ENCODE peak calls at places on chromosomes 5 and 9, in five cellular contexts. H, X, P, K and J are unnamed samples.

GRCh38 chr9:107750741-107751521 is 261.4 kb upstream of the KLF4 start:
- DNase-seq in X (peak), H (peak), K (no peak), P (no peak), J (no peak)

GRCh38 chr9:105148328-105149006 is 96.0 kb upstream of the SLC44A1 start:
- DNase-seq in H (no peak), X (no peak), P (no peak), K (peak), J (peak)

GRCh38 chr9:615756-616155 is 225.7 kb upstream of the DMRT1 start:
- DNase-seq in H (no peak), P (no peak), K (no peak), X (no peak), J (no peak)

GRCh38 chr5:153618857-153619256 is 128.4 kb downstream of the GRIA1 start:
- DNase-seq in H (peak), K (no peak), X (peak), P (no peak), J (no peak)

GRCh38 chr9:127972316-127972871 is 8.4 kb downstream of the EEIG1 start:
- DNase-seq in K (no peak), X (no peak), P (no peak), H (peak), J (peak)

GRCh38 chr5:141618030-141618803 is 583 bp downstream of the DIAPH1 start:
- DNase-seq in X (peak), H (peak), K (peak), P (peak), J (peak)

GRCh38 chr9:38263534-38263933 is 129.0 kb upstream of the ALDH1B1 start:
- DNase-seq in H (peak), K (no peak), X (no peak), P (no peak), J (no peak)

GRCh38 chr9:126341461-126341860 is 14.8 kb downstream of the MVB12B start:
- DNase-seq in X (peak), P (no peak), H (no peak), K (no peak), J (no peak)

GRCh38 chr5:137629646-137630045 is 106.2 kb downstream of the KLHL3 start:
- DNase-seq in H (peak), X (peak), P (peak), K (peak), J (peak)

GRCh38 chr9:26460624-26461023 is 432.0 kb downstream of the CAAP1 start:
- DNase-seq in X (no peak), P (no peak), H (no peak), K (no peak), J (no peak)

GRCh38 chr9:26462213-26462612 is 430.4 kb downstream of the CAAP1 start:
- DNase-seq in P (peak), H (no peak), X (no peak), K (no peak), J (no peak)

GRCh38 chr9:26462751-26463150 is 429.9 kb downstream of the CAAP1 start:
- DNase-seq in P (no peak), X (no peak), K (no peak), H (no peak), J (no peak)

GRCh38 chr9:26459959-26460358 is 432.6 kb downstream of the CAAP1 start:
- DNase-seq in X (no peak), K (no peak), P (no peak), H (no peak), J (no peak)

DNA sequence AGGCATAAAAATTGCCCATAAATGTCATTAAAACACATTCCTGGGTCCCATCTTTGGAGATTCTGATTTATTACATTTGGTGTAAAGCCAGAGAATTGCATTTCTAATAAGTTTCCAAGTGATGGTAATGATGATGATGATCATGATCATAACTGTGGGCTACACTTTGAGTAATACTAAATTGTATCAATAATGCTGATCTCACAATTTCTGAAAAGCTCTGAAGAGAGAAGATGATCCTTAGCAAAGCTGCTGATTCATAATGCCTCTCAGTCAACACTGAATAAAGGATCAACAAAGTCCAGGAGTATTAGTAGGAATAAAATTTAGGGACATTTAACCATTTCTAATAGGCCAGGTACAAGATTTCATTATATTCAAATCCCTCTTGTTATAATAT is 434.5 kb downstream of the CAAP1 start:
- DNase-seq in K (no peak), P (no peak), X (no peak), H (no peak), J (no peak)
- H2BK12ac ChIP-seq in K (no peak), P (no peak), X (no peak), H (no peak), J (no peak)

DNA sequence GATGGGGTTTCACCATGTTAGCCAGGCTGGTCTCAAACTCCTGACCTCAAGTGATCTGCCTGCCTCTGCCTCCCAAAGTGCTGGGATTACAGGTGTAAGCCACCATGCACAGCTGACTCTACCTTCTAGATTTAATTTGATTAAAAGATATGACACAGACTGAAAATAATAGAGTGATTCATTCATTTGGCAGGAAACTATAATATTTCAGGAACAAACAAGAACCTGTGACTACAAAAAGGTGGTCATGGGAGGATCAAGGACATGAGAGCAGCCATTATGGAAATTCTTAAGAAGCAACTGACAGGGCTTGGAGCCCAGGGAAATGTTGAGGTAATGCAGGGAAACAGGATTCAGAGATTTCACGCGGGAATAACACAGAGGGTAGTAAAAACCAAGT is 265.5 kb upstream of the DAP start:
- DNase-seq in P (no peak), K (no peak), H (no peak), X (no peak), J (no peak)
- H2BK12ac ChIP-seq in P (no peak), K (no peak), H (no peak), X (no peak), J (no peak)

GRCh38 chr9:110309661-110310060 is 28.0 kb downstream of the TXNDC8 start:
- DNase-seq in X (no peak), K (no peak), H (no peak), P (no peak), J (no peak)

GRCh38 chr9:110303136-110303535 is 34.5 kb downstream of the TXNDC8 start:
- DNase-seq in H (peak), P (no peak), K (no peak), X (no peak), J (no peak)

GRCh38 chr9:110307191-110307590 is 30.5 kb downstream of the TXNDC8 start:
- DNase-seq in P (no peak), X (no peak), H (no peak), K (no peak), J (no peak)

DNA sequence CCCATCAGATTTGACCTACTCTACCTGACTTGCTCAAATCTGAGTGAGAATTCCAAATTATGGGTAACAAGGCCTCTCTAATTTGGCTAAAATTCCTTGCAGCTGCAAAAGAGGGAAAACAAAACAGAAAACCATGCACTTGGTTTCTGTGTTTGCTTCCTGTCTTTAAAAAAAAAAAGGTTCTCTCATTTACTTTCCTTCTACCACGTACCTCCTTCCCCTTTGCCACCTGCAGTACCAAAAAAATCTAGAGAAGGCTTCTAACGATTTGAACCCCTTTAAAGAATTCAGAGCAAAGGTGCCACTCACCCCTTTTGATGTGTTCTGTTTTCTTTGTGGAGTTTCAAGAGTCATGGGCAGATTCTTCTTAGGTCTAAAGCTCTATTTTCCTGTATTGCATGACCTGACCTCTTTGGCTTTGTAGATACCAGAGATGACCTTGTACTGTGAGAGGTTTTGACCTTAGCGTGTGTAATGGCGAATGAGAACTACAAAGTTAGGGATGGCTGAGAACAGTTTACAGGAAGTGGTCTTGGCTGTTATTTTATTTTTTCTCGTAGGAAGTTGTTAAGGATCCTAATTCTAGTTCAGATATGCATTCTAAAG is 29.1 kb downstream of the TXNDC8 start:
- DNase-seq in X (no peak), P (no peak), K (no peak), H (no peak), J (no peak)
- H2BK12ac ChIP-seq in X (no peak), P (no peak), K (no peak), H (no peak), J (no peak)

GRCh38 chr9:81993656-81994055 is 5.1 kb downstream of the SPATA31D1 start:
- DNase-seq in K (no peak), X (no peak), H (no peak), P (no peak), J (no peak)
- H2BK12ac ChIP-seq in K (no peak), X (no peak), H (no peak), P (no peak), J (no peak)

GRCh38 chr5:172850454-172850797 is 16.4 kb downstream of the ERGIC1 start:
- DNase-seq in K (no peak), H (no peak), X (no peak), P (no peak), J (no peak)
- H2BK12ac ChIP-seq in K (no peak), H (peak), X (no peak), P (no peak), J (no peak)

GRCh38 chr5:78592735-78593386 is 55.7 kb downstream of the LHFPL2 start:
- DNase-seq in P (no peak), H (no peak), X (no peak), K (no peak), J (no peak)
- H2BK12ac ChIP-seq in P (no peak), H (peak), X (no peak), K (no peak), J (no peak)